ENCODE peak calls at places on chromosomes 13 and 19, in four cellular contexts. N, E, D and G are unnamed samples.

GRCh38 chr13:74771964-74772363 is 637.8 kb upstream of the KLF12 start:
- DNase-seq in D (no peak), E (peak), N (peak), G (no peak)

GRCh38 chr13:91284335-91284734 is 63.2 kb upstream of the MIR17HG start:
- DNase-seq in E (no peak), N (no peak), D (no peak), G (no peak)

GRCh38 chr19:37920591-37921450 is 13.8 kb downstream of the SIPA1L3 start:
- DNase-seq in N (no peak), E (no peak), D (no peak), G (no peak)

GRCh38 chr13:45335397-45336024 is 5.5 kb downstream of the TPT1 start:
- DNase-seq in E (peak), N (peak), D (no peak), G (no peak)

GRCh38 chr19:14944456-14944855 is 3.2 kb downstream of the OR7C2 start:
- DNase-seq in N (no peak), E (no peak), D (no peak), G (no peak)

GRCh38 chr13:75467009-75467728 is 14.8 kb downstream of the TBC1D4 start:
- DNase-seq in E (no peak), N (no peak), D (no peak), G (no peak)

GRCh38 chr13:80132741-80133601 is 208.0 kb downstream of the SPRY2 start:
- DNase-seq in D (no peak), E (peak), N (peak), G (no peak)

GRCh38 chr13:34357435-34358232 is 539.7 kb downstream of the RFC3 start:
- DNase-seq in N (peak), D (no peak), E (peak), G (no peak)

GRCh38 chr13:87669379-87669978 is 1.7 kb upstream of the SLITRK5 start:
- DNase-seq in E (peak), N (no peak), D (no peak), G (no peak)

GRCh38 chr13:111957913-111958450 is 109.0 kb upstream of the SOX1 start:
- DNase-seq in D (no peak), N (no peak), E (no peak), G (no peak)

GRCh38 chr13:23922005-23922932 is 25.0 kb upstream of the C1QTNF9B start:
- DNase-seq in N (no peak), E (no peak), D (no peak), G (no peak)

GRCh38 chr19:30320466-30320865 is 51.7 kb upstream of the ZNF536 start:
- DNase-seq in D (no peak), E (no peak), N (no peak), G (no peak)

GRCh38 chr13:20981370-20982095 is 79.0 kb upstream of the XPO4 start:
- DNase-seq in E (no peak), N (no peak), D (no peak), G (no peak)

GRCh38 chr19:33500991-33501390 is 20.6 kb downstream of the PEPD start:
- DNase-seq in N (no peak), D (no peak), E (no peak), G (no peak)

GRCh38 chr13:43153436-43154082 is 130.2 kb downstream of the DNAJC15 start:
- DNase-seq in E (peak), N (peak), D (no peak), G (no peak)

GRCh38 chr13:27168870-27169525 is 2.6 kb downstream of the USP12 start:
- DNase-seq in E (peak), N (no peak), D (no peak), G (no peak)

GRCh38 chr13:32905063-32905863 is 111.0 kb upstream of the KL start:
- DNase-seq in D (no peak), E (no peak), N (peak), G (no peak)

GRCh38 chr19:35248310-35249145 is at the start of gene LSR:
- DNase-seq in E (no peak), D (peak), N (no peak), G (peak)

GRCh38 chr13:64855506-64855905 is 2374.6 kb downstream of the PCDH9 start:
- DNase-seq in D (no peak), E (peak), N (peak), G (no peak)

GRCh38 chr19:54388001-54388802 is 23.5 kb upstream of the LAIR1 start:
- DNase-seq in D (peak), E (no peak), N (peak), G (no peak)

GRCh38 chr13:38582133-38582532 is 104.7 kb upstream of the FREM2 start:
- DNase-seq in E (peak), N (peak), D (no peak), G (peak)

GRCh38 chr13:84491952-84492351 is 609.7 kb upstream of the SLITRK1 start:
- DNase-seq in E (no peak), D (no peak), N (no peak), G (no peak)

GRCh38 chr13:76667551-76667950 is 218.7 kb downstream of the KCTD12 start:
- DNase-seq in D (no peak), E (peak), N (peak), G (no peak)

GRCh38 chr13:67518785-67519184 is 288.6 kb upstream of the PCDH9 start:
- DNase-seq in N (no peak), E (no peak), D (no peak), G (peak)

GRCh38 chr19:54173951-54174817 is 1.2 kb upstream of the TMC4 start:
- DNase-seq in E (no peak), D (no peak), N (no peak), G (no peak)

GRCh38 chr13:40383132-40383531 is 283.3 kb downstream of the FOXO1 start:
- DNase-seq in N (no peak), E (no peak), D (no peak), G (no peak)

GRCh38 chr19:7216373-7216902 is 77.8 kb downstream of the INSR start:
- DNase-seq in N (no peak), E (no peak), D (no peak), G (no peak)

GRCh38 chr19:27774337-27774736 is 1438.6 kb downstream of the UQCRFS1 start:
- DNase-seq in D (no peak), N (no peak), E (no peak), G (no peak)

GRCh38 chr13:90485441-90485840 is 862.0 kb upstream of the MIR17HG start:
- DNase-seq in E (peak), N (peak), D (no peak), G (no peak)

GRCh38 chr19:29806098-29806866 is 5.5 kb upstream of the CCNE1 start:
- DNase-seq in N (peak), E (peak), D (no peak), G (no peak)